ENCODE peak calls at places on chromosomes 16 and 17, in eight cellular contexts. X, F, S, W, R, H, I and L are unnamed samples.

GRCh38 chr17:6443692-6444572 is at the start of gene PIMREG:
- DNase-seq in X (peak), F (peak), S (peak), W (peak), R (peak), H (no peak), I (peak), L (peak)

GRCh38 chr17:3004925-3005324 is 58.5 kb downstream of the OR1D5 start:
- DNase-seq in X (no peak), F (peak), S (peak), W (no peak), R (no peak), H (no peak), I (peak), L (no peak)

GRCh38 chr17:63337579-63337978 is 108.5 kb downstream of the CYB561 start:
- DNase-seq in X (no peak), F (no peak), S (no peak), W (no peak), R (no peak), H (no peak), I (no peak), L (no peak)

GRCh38 chr17:27428781-27429505 is 27.3 kb upstream of the KSR1 start:
- DNase-seq in X (no peak), F (no peak), S (no peak), W (no peak), R (no peak), H (no peak), I (no peak), L (no peak)

GRCh38 chr17:15384142-15384803 is 42.9 kb upstream of the TEKT3 start:
- DNase-seq in X (peak), F (peak), S (no peak), W (peak), R (no peak), H (no peak), I (no peak), L (no peak)

GRCh38 chr16:81796035-81796434 is 16.9 kb downstream of the PLCG2 start:
- DNase-seq in X (no peak), F (no peak), S (peak), W (no peak), R (no peak), H (no peak), I (no peak), L (peak)

GRCh38 chr17:21548236-21548635 is 144.1 kb upstream of the KCNJ18 start:
- DNase-seq in X (no peak), F (no peak), S (no peak), W (no peak), R (no peak), H (no peak), I (no peak), L (no peak)

GRCh38 chr17:12256380-12256995 is 235.8 kb downstream of the MAP2K4 start:
- DNase-seq in X (peak), F (peak), S (peak), W (peak), R (no peak), H (no peak), I (peak), L (peak)

GRCh38 chr17:66200685-66201092 is 8.8 kb upstream of the CEP112 start:
- DNase-seq in X (peak), F (no peak), S (peak), W (peak), R (no peak), H (peak), I (peak), L (peak)

GRCh38 chr16:86200722-86201121 is 301.8 kb downstream of the IRF8 start:
- DNase-seq in X (no peak), F (no peak), S (no peak), W (no peak), R (no peak), H (no peak), I (no peak), L (no peak)

GRCh38 chr17:17079336-17079735 is 37.1 kb downstream of the MPRIP start:
- DNase-seq in X (no peak), F (no peak), S (no peak), W (peak), R (no peak), H (no peak), I (no peak), L (no peak)

GRCh38 chr16:67296422-67296821 is 17.1 kb downstream of the PLEKHG4 start:
- DNase-seq in X (no peak), F (no peak), S (no peak), W (no peak), R (no peak), H (no peak), I (no peak), L (no peak)

GRCh38 chr16:88628512-88628974 is 9.8 kb upstream of the IL17C start:
- DNase-seq in X (peak), F (no peak), S (peak), W (no peak), R (no peak), H (no peak), I (no peak), L (no peak)

GRCh38 chr17:33562792-33563191 is 269.7 kb upstream of the ASIC2 start:
- DNase-seq in X (no peak), F (no peak), S (no peak), W (no peak), R (no peak), H (no peak), I (no peak), L (no peak)
- TF ChIP-seq CTCF in X (no peak), F (no peak), S (no peak), W (no peak), R (no peak), H (no peak), I (no peak), L (no peak)

DNA sequence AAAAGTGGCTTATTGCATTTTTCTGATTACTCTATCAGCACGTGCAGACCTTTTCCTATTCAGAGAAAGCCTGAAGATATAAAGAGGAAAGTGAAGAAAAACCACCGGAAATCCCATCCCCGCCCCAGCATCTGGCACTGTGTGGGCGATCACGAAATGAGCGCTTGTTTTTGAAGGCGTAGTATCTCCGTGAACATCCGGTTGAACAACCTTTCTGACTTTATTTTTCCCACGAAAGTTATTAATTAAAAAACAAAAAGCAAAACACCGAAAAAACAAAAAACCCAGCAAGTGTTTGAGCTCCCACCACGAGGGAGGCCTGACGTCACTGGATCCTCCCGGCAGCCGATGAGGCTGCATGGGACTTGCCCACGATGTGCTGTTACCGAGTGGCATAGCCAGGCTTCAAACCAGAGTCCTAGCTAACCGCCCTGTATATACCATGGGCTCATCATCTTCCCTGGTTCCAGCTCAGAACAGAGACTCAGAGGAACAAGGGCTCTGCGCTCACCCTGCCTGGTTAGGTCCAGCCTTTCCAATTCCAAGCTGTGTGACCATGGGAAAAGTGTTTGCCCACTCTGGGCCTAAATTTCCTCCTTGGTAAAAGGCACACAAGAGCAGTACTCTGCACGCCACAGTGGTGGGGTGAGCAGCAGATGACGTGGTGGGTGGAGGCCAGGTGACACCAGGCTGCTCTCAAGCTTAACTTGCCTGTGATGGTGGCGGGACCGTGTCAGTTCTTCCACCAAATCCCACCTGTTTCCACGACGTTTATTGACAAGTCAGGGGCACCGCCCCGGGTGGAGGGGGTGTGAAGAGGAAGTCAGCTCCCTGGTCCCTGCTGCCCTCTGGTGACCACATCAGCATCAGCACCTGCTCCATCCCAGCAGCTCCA is 34.3 kb upstream of the IL21R start:
- DNase-seq in X (peak), F (peak), S (peak), W (peak), R (peak), H (peak), I (peak), L (peak)
- H3K4me3 ChIP-seq in X (peak), F (no peak), S (peak), W (peak), R (peak), H (peak), I (no peak), L (peak)

GRCh38 chr16:21158208-21159110 is at the start of gene LDAF1:
- DNase-seq in X (peak), F (peak), S (peak), W (peak), R (no peak), H (no peak), I (peak), L (peak)
- TF ChIP-seq CTCF in X (no peak), F (no peak), S (no peak), W (no peak), R (no peak), H (no peak), I (no peak), L (no peak)

GRCh38 chr17:81991684-81992513 is 14.5 kb downstream of the ASPSCR1 start:
- DNase-seq in X (peak), F (no peak), S (no peak), W (peak), R (peak), H (no peak), I (peak), L (no peak)
- H3K4me3 ChIP-seq in X (no peak), F (no peak), S (no peak), W (peak), R (no peak), H (no peak), I (no peak), L (no peak)

DNA sequence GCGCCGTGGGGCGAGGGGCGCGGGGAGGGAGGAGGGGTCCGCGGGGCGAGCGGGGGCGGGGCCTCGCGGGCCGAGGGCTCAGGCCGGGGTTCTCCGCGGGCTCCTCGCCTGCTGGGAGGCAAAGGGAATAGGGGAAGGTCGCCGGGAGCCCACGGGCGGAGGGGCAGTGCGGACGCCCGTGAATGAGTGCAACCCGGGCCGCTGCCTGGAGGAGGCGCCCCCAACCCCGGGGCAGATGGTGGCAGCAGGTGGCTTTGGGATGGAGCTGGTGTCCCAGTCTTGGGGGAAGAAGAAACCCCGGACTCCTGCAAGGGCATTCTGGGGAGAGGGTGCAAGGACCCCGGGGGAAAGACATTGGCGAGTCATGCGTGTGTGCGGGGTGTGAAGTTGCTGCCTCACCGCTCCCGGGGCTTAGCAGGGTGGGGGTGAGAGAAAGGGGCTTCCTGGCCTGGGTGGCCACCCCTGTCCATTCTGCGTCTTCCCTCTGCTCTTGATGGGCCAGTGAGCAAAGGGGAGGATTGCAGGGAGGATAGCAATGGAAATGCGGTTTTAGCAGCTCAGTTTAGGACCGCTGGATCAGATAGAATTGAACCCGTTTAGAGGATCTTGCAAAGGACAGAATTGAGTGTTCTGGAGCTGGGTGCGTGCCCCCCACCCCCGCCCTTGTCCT is 508 bp downstream of the KIAA0513 start:
- DNase-seq in X (no peak), F (no peak), S (peak), W (peak), R (peak), H (no peak), I (peak), L (peak)
- TF ChIP-seq CTCF in X (no peak), F (no peak), S (peak), W (no peak), R (no peak), H (no peak), I (no peak), L (peak)